ENCODE peak calls at places on chromosome 19, in five cellular contexts. One of them, this sample, is unnamed.

GRCh38 chr19:17967258-17968051 is 548 bp downstream of the KCNN1 start:
- DNase-seq in neuronal stem cell: no peak
- DNase-seq in IMR-90: no peak
- DNase-seq in mesenchymal stem cell: no peak
- DNase-seq in trophoblast cell: no peak
- DNase-seq in this sample: no peak

GRCh38 chr19:37218592-37218935 is 550 bp downstream of the ZNF383 start:
- DNase-seq in trophoblast cell: no peak
- DNase-seq in mesenchymal stem cell: peak; percentile 82
- DNase-seq in neuronal stem cell: no peak
- DNase-seq in IMR-90: peak; percentile 39
- DNase-seq in this sample: no peak

GRCh38 chr19:5955638-5955935 is 22.4 kb downstream of the RANBP3 start:
- DNase-seq in mesenchymal stem cell: peak; percentile 30
- DNase-seq in neuronal stem cell: no peak
- DNase-seq in IMR-90: peak; percentile 47
- DNase-seq in trophoblast cell: no peak
- DNase-seq in this sample: no peak

GRCh38 chr19:38090561-38090960 is 133.5 kb downstream of the DPF1 start:
- DNase-seq in IMR-90: no peak
- DNase-seq in trophoblast cell: no peak
- DNase-seq in neuronal stem cell: no peak
- DNase-seq in mesenchymal stem cell: no peak
- DNase-seq in this sample: no peak

GRCh38 chr19:33941133-33941532 is 144.5 kb downstream of the KCTD15 start:
- DNase-seq in neuronal stem cell: no peak
- DNase-seq in mesenchymal stem cell: no peak
- DNase-seq in trophoblast cell: no peak
- DNase-seq in IMR-90: no peak
- DNase-seq in this sample: no peak

GRCh38 chr19:42531313-42531712 is 3.0 kb upstream of the CEACAM1 start:
- DNase-seq in IMR-90: no peak
- DNase-seq in mesenchymal stem cell: no peak
- DNase-seq in trophoblast cell: no peak
- DNase-seq in neuronal stem cell: no peak
- DNase-seq in this sample: no peak

GRCh38 chr19:16591803-16592556 is 19.8 kb upstream of the SLC35E1 start:
- DNase-seq in IMR-90: peak; percentile 25
- DNase-seq in mesenchymal stem cell: no peak
- DNase-seq in trophoblast cell: no peak
- DNase-seq in neuronal stem cell: no peak
- DNase-seq in this sample: no peak

GRCh38 chr19:19399733-19400438 is 5.6 kb upstream of the GATAD2A start:
- DNase-seq in IMR-90: peak; percentile 38
- DNase-seq in trophoblast cell: no peak
- DNase-seq in neuronal stem cell: no peak
- DNase-seq in mesenchymal stem cell: peak; percentile 56
- DNase-seq in this sample: no peak

GRCh38 chr19:19064098-19064722 is 416 bp downstream of the SLC25A42 start:
- DNase-seq in IMR-90: no peak
- DNase-seq in mesenchymal stem cell: no peak
- DNase-seq in trophoblast cell: no peak
- DNase-seq in neuronal stem cell: no peak
- DNase-seq in this sample: no peak

GRCh38 chr19:41025411-41025810 is 34.3 kb downstream of the CYP2B6 start:
- DNase-seq in IMR-90: no peak
- DNase-seq in trophoblast cell: no peak
- DNase-seq in mesenchymal stem cell: no peak
- DNase-seq in neuronal stem cell: no peak
- DNase-seq in this sample: no peak

GRCh38 chr19:16888629-16889371 is at the start of gene F2RL3:
- DNase-seq in mesenchymal stem cell: peak; percentile 99
- DNase-seq in trophoblast cell: no peak
- DNase-seq in neuronal stem cell: no peak
- DNase-seq in IMR-90: peak; percentile 22
- DNase-seq in this sample: no peak

GRCh38 chr19:53771133-53771532 is 53.0 kb downstream of the NLRP12 start:
- DNase-seq in IMR-90: no peak
- DNase-seq in mesenchymal stem cell: no peak
- DNase-seq in neuronal stem cell: no peak
- DNase-seq in trophoblast cell: peak; percentile 97
- DNase-seq in this sample: peak; percentile 92

GRCh38 chr19:53849237-53849676 is 18.4 kb upstream of the MYADM start:
- DNase-seq in neuronal stem cell: no peak
- DNase-seq in trophoblast cell: no peak
- DNase-seq in mesenchymal stem cell: peak; percentile 47
- DNase-seq in IMR-90: peak; percentile 23
- DNase-seq in this sample: no peak

GRCh38 chr19:35112995-35113693 is 2.5 kb upstream of the FXYD3 start:
- DNase-seq in neuronal stem cell: no peak
- DNase-seq in trophoblast cell: no peak
- DNase-seq in mesenchymal stem cell: no peak
- DNase-seq in IMR-90: no peak
- DNase-seq in this sample: no peak

GRCh38 chr19:41707871-41708371 is 505 bp upstream of the CEACAM5 start:
- DNase-seq in trophoblast cell: no peak
- DNase-seq in neuronal stem cell: no peak
- DNase-seq in IMR-90: no peak
- DNase-seq in mesenchymal stem cell: no peak
- DNase-seq in this sample: no peak

GRCh38 chr19:5838437-5839311 is 828 bp downstream of the FUT6 start:
- DNase-seq in trophoblast cell: no peak
- DNase-seq in mesenchymal stem cell: no peak
- DNase-seq in IMR-90: no peak
- DNase-seq in neuronal stem cell: no peak
- DNase-seq in this sample: no peak

GRCh38 chr19:34475026-34475974 is 6.3 kb upstream of the WTIP start:
- DNase-seq in neuronal stem cell: no peak
- DNase-seq in IMR-90: peak; percentile 91
- DNase-seq in trophoblast cell: peak; percentile 44
- DNase-seq in mesenchymal stem cell: peak; percentile 90
- DNase-seq in this sample: no peak

GRCh38 chr19:15252398-15253018 is 20.3 kb upstream of the EPHX3 start:
- DNase-seq in neuronal stem cell: no peak
- DNase-seq in mesenchymal stem cell: no peak
- DNase-seq in IMR-90: peak; percentile 45
- DNase-seq in trophoblast cell: no peak
- DNase-seq in this sample: peak; percentile 41

GRCh38 chr19:55657004-55657747 is 2.3 kb downstream of the U2AF2 start:
- DNase-seq in mesenchymal stem cell: no peak
- DNase-seq in IMR-90: no peak
- DNase-seq in trophoblast cell: no peak
- DNase-seq in neuronal stem cell: no peak
- DNase-seq in this sample: no peak

GRCh38 chr19:38727868-38728660 is 16.2 kb downstream of the CAPN12 start:
- DNase-seq in neuronal stem cell: no peak
- DNase-seq in mesenchymal stem cell: peak; percentile 42
- DNase-seq in IMR-90: no peak
- DNase-seq in trophoblast cell: no peak
- DNase-seq in this sample: peak; percentile 56

GRCh38 chr19:17829855-17830566 is 8.7 kb upstream of the INSL3 start:
- DNase-seq in mesenchymal stem cell: peak; percentile 55
- DNase-seq in IMR-90: peak; percentile 8
- DNase-seq in neuronal stem cell: peak; percentile 72
- DNase-seq in trophoblast cell: peak; percentile 61
- DNase-seq in this sample: peak; percentile 95

GRCh38 chr19:42250666-42251531 is 4.0 kb downstream of the ERF start:
- DNase-seq in IMR-90: peak; percentile 50
- DNase-seq in mesenchymal stem cell: peak; percentile 36
- DNase-seq in neuronal stem cell: no peak
- DNase-seq in trophoblast cell: no peak
- DNase-seq in this sample: no peak

GRCh38 chr19:41575998-41576397 is at the start of gene CEACAM21:
- DNase-seq in trophoblast cell: no peak
- DNase-seq in mesenchymal stem cell: no peak
- DNase-seq in neuronal stem cell: no peak
- DNase-seq in IMR-90: no peak
- DNase-seq in this sample: no peak

GRCh38 chr19:33096005-33096404 is 15.0 kb downstream of the GPATCH1 start:
- DNase-seq in trophoblast cell: no peak
- DNase-seq in IMR-90: no peak
- DNase-seq in mesenchymal stem cell: no peak
- DNase-seq in neuronal stem cell: no peak
- DNase-seq in this sample: no peak

GRCh38 chr19:14530005-14530348 is 583 bp downstream of the TECR start:
- DNase-seq in mesenchymal stem cell: no peak
- DNase-seq in neuronal stem cell: no peak
- DNase-seq in trophoblast cell: peak; percentile 68
- DNase-seq in IMR-90: no peak
- DNase-seq in this sample: peak; percentile 45

GRCh38 chr19:16778796-16779411 is 50.3 kb upstream of the SIN3B start:
- DNase-seq in neuronal stem cell: peak; percentile 31
- DNase-seq in trophoblast cell: peak; percentile 77
- DNase-seq in mesenchymal stem cell: peak; percentile 75
- DNase-seq in IMR-90: peak; percentile 55
- DNase-seq in this sample: peak; percentile 81

GRCh38 chr19:32876236-32876918 is 6.8 kb upstream of the SLC7A9 start:
- DNase-seq in IMR-90: no peak
- DNase-seq in neuronal stem cell: no peak
- DNase-seq in trophoblast cell: no peak
- DNase-seq in mesenchymal stem cell: no peak
- DNase-seq in this sample: no peak

GRCh38 chr19:5369962-5370367 is 29.4 kb upstream of the PTPRS start:
- DNase-seq in mesenchymal stem cell: peak; percentile 14
- DNase-seq in trophoblast cell: peak; percentile 82
- DNase-seq in neuronal stem cell: peak; percentile 46
- DNase-seq in IMR-90: no peak
- DNase-seq in this sample: peak; percentile 76

GRCh38 chr19:290539-291521 is at the start of gene PLPP2:
- DNase-seq in IMR-90: no peak
- DNase-seq in trophoblast cell: peak; percentile 48
- DNase-seq in neuronal stem cell: no peak
- DNase-seq in mesenchymal stem cell: no peak
- DNase-seq in this sample: peak; percentile 32

GRCh38 chr19:41993612-41994483 is at the start of gene ATP1A3:
- DNase-seq in IMR-90: peak; percentile 21
- DNase-seq in trophoblast cell: no peak
- DNase-seq in neuronal stem cell: peak; percentile 65
- DNase-seq in mesenchymal stem cell: peak; percentile 33
- DNase-seq in this sample: peak; percentile 72

GRCh38 chr19:31257426-31258130 is 91.7 kb downstream of the TSHZ3 start:
- DNase-seq in IMR-90: no peak
- DNase-seq in mesenchymal stem cell: no peak
- DNase-seq in trophoblast cell: no peak
- DNase-seq in neuronal stem cell: no peak
- DNase-seq in this sample: no peak

GRCh38 chr19:34734601-34735103 is 609 bp downstream of the ZNF181 start:
- DNase-seq in neuronal stem cell: no peak
- DNase-seq in trophoblast cell: peak; percentile 87
- DNase-seq in mesenchymal stem cell: no peak
- DNase-seq in IMR-90: no peak
- DNase-seq in this sample: peak; percentile 3

GRCh38 chr19:18157465-18158063 is 4.6 kb downstream of the PIK3R2 start:
- DNase-seq in mesenchymal stem cell: no peak
- DNase-seq in IMR-90: no peak
- DNase-seq in neuronal stem cell: no peak
- DNase-seq in trophoblast cell: no peak
- DNase-seq in this sample: no peak

GRCh38 chr19:55075366-55075998 is at the start of gene EPS8L1:
- DNase-seq in trophoblast cell: peak; percentile 82
- DNase-seq in neuronal stem cell: no peak
- DNase-seq in mesenchymal stem cell: no peak
- DNase-seq in IMR-90: no peak
- DNase-seq in this sample: peak; percentile 86

GRCh38 chr19:40279761-40280607 is 5.2 kb downstream of the AKT2 start:
- DNase-seq in mesenchymal stem cell: no peak
- DNase-seq in IMR-90: no peak
- DNase-seq in neuronal stem cell: no peak
- DNase-seq in trophoblast cell: no peak
- DNase-seq in this sample: peak; percentile 65

GRCh38 chr19:6521718-6522646 is 8.8 kb upstream of the TNFSF9 start:
- DNase-seq in IMR-90: no peak
- DNase-seq in trophoblast cell: no peak
- DNase-seq in mesenchymal stem cell: no peak
- DNase-seq in neuronal stem cell: no peak
- DNase-seq in this sample: peak; percentile 28

GRCh38 chr19:38736036-38736412 is 8.2 kb downstream of the CAPN12 start:
- DNase-seq in mesenchymal stem cell: peak; percentile 44
- DNase-seq in IMR-90: no peak
- DNase-seq in trophoblast cell: peak; percentile 86
- DNase-seq in neuronal stem cell: no peak
- DNase-seq in this sample: peak; percentile 61

DNA sequence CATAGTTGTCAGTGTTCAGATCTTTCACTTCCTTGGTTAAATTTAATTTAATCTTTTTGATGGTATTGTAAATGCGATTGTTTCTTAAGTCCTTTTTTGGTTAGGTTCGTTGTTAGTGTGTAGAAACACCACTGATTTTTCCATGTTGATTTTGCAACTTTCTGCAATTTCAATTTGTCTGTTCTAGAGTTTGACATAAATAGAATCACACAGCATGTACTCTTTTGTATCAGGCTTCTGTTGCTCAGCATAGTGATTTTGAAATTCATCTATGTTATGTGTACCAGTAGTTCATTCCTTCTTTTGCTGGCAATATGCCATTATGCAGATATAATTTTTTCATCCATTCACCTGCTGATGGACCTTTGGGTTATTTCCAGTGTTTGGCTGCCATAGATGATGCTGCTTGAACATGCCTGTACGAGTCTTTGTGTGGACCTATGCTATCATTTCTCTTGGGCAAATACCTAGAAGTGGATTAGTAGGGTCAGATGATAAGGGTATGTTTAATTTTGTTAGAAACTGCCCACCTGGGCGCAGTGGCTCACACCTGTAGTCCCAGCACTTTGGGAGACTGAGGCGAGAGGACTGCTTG is 33.1 kb downstream of the BICRA start:
- DNase-seq in mesenchymal stem cell: no peak
- DNase-seq in IMR-90: no peak
- DNase-seq in neuronal stem cell: no peak
- DNase-seq in trophoblast cell: no peak
- DNase-seq in this sample: no peak
- H3K4me3 ChIP-seq in mesenchymal stem cell: no peak overlapping the region
- H3K4me3 ChIP-seq in IMR-90: no peak overlapping the region
- H3K4me3 ChIP-seq in neuronal stem cell: no peak overlapping the region
- H3K4me3 ChIP-seq in trophoblast cell: no peak overlapping the region
- H3K4me3 ChIP-seq in this sample: no peak overlapping the region

GRCh38 chr19:10227215-10227971 is 3.7 kb downstream of the S1PR2 start:
- DNase-seq in neuronal stem cell: no peak
- DNase-seq in IMR-90: no peak
- DNase-seq in mesenchymal stem cell: no peak
- DNase-seq in trophoblast cell: no peak
- DNase-seq in this sample: peak; percentile 34
- H3K9ac ChIP-seq in neuronal stem cell: peak overlapping the region; percentile 44
- H3K9ac ChIP-seq in IMR-90: peak overlapping the region; percentile 53
- H3K9ac ChIP-seq in mesenchymal stem cell: peak overlapping the region; percentile 74
- H3K9ac ChIP-seq in trophoblast cell: no peak overlapping the region
- H3K9ac ChIP-seq in this sample: no peak overlapping the region

GRCh38 chr19:30170081-30170480 is 202.1 kb upstream of the ZNF536 start:
- DNase-seq in IMR-90: no peak
- DNase-seq in mesenchymal stem cell: no peak
- DNase-seq in trophoblast cell: no peak
- DNase-seq in neuronal stem cell: no peak
- DNase-seq in this sample: no peak
- H3K23ac ChIP-seq in IMR-90: no peak overlapping the region
- H3K23ac ChIP-seq in mesenchymal stem cell: no peak overlapping the region
- H3K23ac ChIP-seq in trophoblast cell: no peak overlapping the region
- H3K23ac ChIP-seq in neuronal stem cell: no peak overlapping the region
- H3K23ac ChIP-seq in this sample: no peak overlapping the region

GRCh38 chr19:13103585-13103923 is 896 bp upstream of the LYL1 start:
- DNase-seq in neuronal stem cell: no peak
- DNase-seq in IMR-90: no peak
- DNase-seq in trophoblast cell: no peak
- DNase-seq in mesenchymal stem cell: no peak
- DNase-seq in this sample: no peak
- H3K4me3 ChIP-seq in neuronal stem cell: no peak overlapping the region
- H3K4me3 ChIP-seq in IMR-90: no peak overlapping the region
- H3K4me3 ChIP-seq in trophoblast cell: no peak overlapping the region
- H3K4me3 ChIP-seq in mesenchymal stem cell: no peak overlapping the region
- H3K4me3 ChIP-seq in this sample: no peak overlapping the region

This sample was measured in mesendoderm.